ENCODE peak calls at places on chromosomes 4 and X, in eight cellular contexts. V is psoas muscle; L is CD4-positive, alpha-beta T cell; K is NAMALWA; Y is fibroblast of mammary gland; R is omental fat pad; F is colonic mucosa; T is non-pigmented ciliary epithelial cell. B is an unnamed sample.

GRCh38 chrX:146278381-146278780 is 460.8 kb downstream of the SLITRK2 start:
- DNase-seq in V (no peak), L (no peak), K (peak; percentile 9), Y (no peak), R (no peak), F (no peak), T (no peak), B (no peak)

GRCh38 chr4:151806511-151806927 is 45.7 kb upstream of the GATB start:
- DNase-seq in V (no peak), L (no peak), K (no peak), Y (peak; percentile 79), R (no peak), F (no peak), T (peak; percentile 58), B (no peak)

GRCh38 chr4:155891058-155891457 is 12.4 kb upstream of the TDO2 start:
- DNase-seq in V (no peak), L (no peak), K (no peak), Y (peak; percentile 18), R (no peak), F (no peak), T (no peak), B (no peak)

GRCh38 chr4:11650801-11651596 is 222.3 kb upstream of the HS3ST1 start:
- DNase-seq in V (no peak), L (no peak), K (no peak), Y (peak; percentile 35), R (no peak), F (no peak), T (no peak), B (no peak)

GRCh38 chr4:164307262-164307661 is 446.7 kb upstream of the SMIM31 start:
- DNase-seq in V (no peak), L (no peak), K (no peak), Y (no peak), R (no peak), F (no peak), T (no peak), B (no peak)

GRCh38 chr4:55725057-55725456 is 89.0 kb upstream of the NMU start:
- DNase-seq in V (no peak), L (no peak), K (peak; percentile 19), Y (no peak), R (no peak), F (no peak), T (no peak), B (no peak)

GRCh38 chrX:10158279-10158939 is 1.6 kb downstream of the CLCN4 start:
- DNase-seq in V (peak; percentile 35), L (no peak), K (no peak), Y (no peak), R (no peak), F (no peak), T (no peak), B (no peak)

GRCh38 chrX:43885617-43886016 is 3.4 kb upstream of the MAOB start:
- DNase-seq in V (no peak), L (no peak), K (no peak), Y (no peak), R (no peak), F (no peak), T (no peak), B (no peak)

GRCh38 chr4:3262208-3263052 is 13.5 kb downstream of the MSANTD1 start:
- DNase-seq in V (no peak), L (no peak), K (no peak), Y (no peak), R (peak; percentile 20), F (peak; percentile 13), T (no peak), B (peak; percentile 17)

GRCh38 chr4:153143527-153144348 is 60.5 kb upstream of the TRIM2 start:
- DNase-seq in V (no peak), L (no peak), K (peak; percentile 43), Y (no peak), R (no peak), F (peak; percentile 50), T (no peak), B (peak; percentile 35)

GRCh38 chr4:3868146-3868840 is 102.1 kb downstream of the ADRA2C start:
- DNase-seq in V (no peak), L (no peak), K (peak; percentile 42), Y (peak; percentile 27), R (no peak), F (no peak), T (no peak), B (no peak)

GRCh38 chrX:73400136-73400748 is 46.6 kb upstream of the CDX4 start:
- DNase-seq in V (no peak), L (no peak), K (no peak), Y (no peak), R (no peak), F (no peak), T (no peak), B (no peak)

GRCh38 chrX:153582896-153583295 is 16.0 kb downstream of the CCNQ start:
- DNase-seq in V (no peak), L (peak; percentile 59), K (peak; percentile 76), Y (no peak), R (no peak), F (no peak), T (no peak), B (peak; percentile 31)

GRCh38 chr4:184765473-184766346 is 31.8 kb upstream of the CENPU start:
- DNase-seq in V (no peak), L (no peak), K (no peak), Y (no peak), R (no peak), F (no peak), T (no peak), B (no peak)

GRCh38 chr4:40055873-40056721 is 553 bp upstream of the N4BP2 start:
- DNase-seq in V (peak; percentile 76), L (peak; percentile 19), K (no peak), Y (peak; percentile 90), R (peak; percentile 24), F (peak; percentile 74), T (no peak), B (peak; percentile 72)

GRCh38 chr4:129747756-129748155 is 651.8 kb downstream of the C4orf33 start:
- DNase-seq in V (no peak), L (no peak), K (no peak), Y (no peak), R (no peak), F (no peak), T (no peak), B (no peak)

GRCh38 chr4:14994242-14994641 is 8.0 kb upstream of the CPEB2 start:
- DNase-seq in V (no peak), L (no peak), K (no peak), Y (peak; percentile 76), R (no peak), F (no peak), T (no peak), B (no peak)

GRCh38 chr4:41602886-41603503 is 65.0 kb downstream of the LIMCH1 start:
- DNase-seq in V (no peak), L (no peak), K (no peak), Y (no peak), R (no peak), F (no peak), T (no peak), B (no peak)

GRCh38 chrX:10821293-10821692 is 200.9 kb upstream of the MID1 start:
- DNase-seq in V (no peak), L (no peak), K (no peak), Y (no peak), R (no peak), F (no peak), T (no peak), B (no peak)

GRCh38 chrX:6004529-6004928 is 224.1 kb downstream of the NLGN4X start:
- DNase-seq in V (no peak), L (no peak), K (no peak), Y (no peak), R (no peak), F (no peak), T (no peak), B (no peak)

GRCh38 chr4:91448668-91449330 is 855.0 kb upstream of the GRID2 start:
- DNase-seq in V (no peak), L (no peak), K (no peak), Y (no peak), R (no peak), F (no peak), T (peak; percentile 56), B (no peak)

GRCh38 chrX:65926095-65927019 is 113.5 kb downstream of the VSIG4 start:
- DNase-seq in V (no peak), L (peak; percentile 36), K (peak; percentile 95), Y (no peak), R (no peak), F (no peak), T (no peak), B (no peak)

GRCh38 chr4:74418063-74418670 is 26.8 kb upstream of the AREG start:
- DNase-seq in V (no peak), L (no peak), K (no peak), Y (peak; percentile 95), R (no peak), F (no peak), T (no peak), B (no peak)

GRCh38 chrX:50067435-50068292 is 133.1 kb downstream of the AKAP4 start:
- DNase-seq in V (no peak), L (no peak), K (no peak), Y (peak; percentile 36), R (no peak), F (peak; percentile 57), T (no peak), B (no peak)